ENCODE peak calls at places on chromosomes 7 and 10, in eight cellular contexts. O is right lobe of liver; F is astrocyte of the spinal cord; Z is AG04450; M is A549; E is CD8-positive, alpha-beta memory T cell; D is fibroblast of the aortic adventitia; J is OCI-LY7. H is an unnamed sample.

GRCh38 chr10:3935141-3935540 is 150.1 kb upstream of the KLF6 start:
- DNase-seq in O (no peak), F (peak; percentile 93), Z (peak; percentile 34), M (no peak), E (peak; percentile 53), D (peak; percentile 91), J (no peak), H (no peak)

GRCh38 chr10:57972783-57973182 is 294.9 kb downstream of the IPMK start:
- DNase-seq in O (no peak), F (no peak), Z (no peak), M (no peak), E (no peak), D (no peak), J (no peak), H (no peak)

GRCh38 chr7:128874140-128875031 is 11.7 kb downstream of the ATP6V1F start:
- DNase-seq in O (peak; percentile 67), F (no peak), Z (no peak), M (no peak), E (no peak), D (no peak), J (no peak), H (no peak)

GRCh38 chr10:91691255-91691654 is 58.4 kb upstream of the PPP1R3C start:
- DNase-seq in O (no peak), F (no peak), Z (no peak), M (no peak), E (no peak), D (no peak), J (no peak), H (no peak)

GRCh38 chr7:112292162-112292561 is 85.7 kb downstream of the ZNF277 start:
- DNase-seq in O (no peak), F (no peak), Z (no peak), M (no peak), E (no peak), D (no peak), J (no peak), H (no peak)

GRCh38 chr10:3948843-3949242 is 163.8 kb upstream of the KLF6 start:
- DNase-seq in O (no peak), F (peak; percentile 86), Z (no peak), M (no peak), E (peak; percentile 84), D (no peak), J (no peak), H (peak; percentile 12)

GRCh38 chr10:73495226-73495883 is 469 bp downstream of the PPP3CB start:
- DNase-seq in O (peak; percentile 98), F (peak; percentile 90), Z (peak; percentile 57), M (peak; percentile 81), E (peak; percentile 90), D (peak; percentile 81), J (peak; percentile 88), H (peak; percentile 98)

GRCh38 chr10:69864321-69864720 is 62.6 kb downstream of the COL13A1 start:
- DNase-seq in O (no peak), F (peak; percentile 95), Z (peak; percentile 47), M (no peak), E (no peak), D (peak; percentile 95), J (no peak), H (no peak)

GRCh38 chr7:145398758-145399157 is 562.9 kb upstream of the TPK1 start:
- DNase-seq in O (no peak), F (peak; percentile 50), Z (no peak), M (no peak), E (no peak), D (no peak), J (no peak), H (no peak)

GRCh38 chr7:91784469-91784868 is 96.0 kb downstream of the MTERF1 start:
- DNase-seq in O (no peak), F (peak; percentile 62), Z (peak; percentile 8), M (peak; percentile 26), E (no peak), D (peak; percentile 86), J (peak; percentile 10), H (peak; percentile 49)

GRCh38 chr7:32164341-32164996 is 94.3 kb upstream of the PDE1C start:
- DNase-seq in O (no peak), F (peak; percentile 85), Z (no peak), M (peak; percentile 53), E (no peak), D (peak; percentile 80), J (no peak), H (peak; percentile 31)

GRCh38 chr10:122847782-122848604 is 2.3 kb upstream of the CUZD1 start:
- DNase-seq in O (no peak), F (peak; percentile 36), Z (no peak), M (no peak), E (no peak), D (no peak), J (peak; percentile 5), H (peak; percentile 44)

GRCh38 chr7:75712517-75713361 is 26.0 kb downstream of the HIP1 start:
- DNase-seq in O (no peak), F (no peak), Z (no peak), M (no peak), E (no peak), D (no peak), J (no peak), H (no peak)

GRCh38 chr7:23332881-23333612 is 33.9 kb downstream of the MALSU1 start:
- DNase-seq in O (no peak), F (no peak), Z (no peak), M (no peak), E (no peak), D (peak; percentile 92), J (no peak), H (no peak)

GRCh38 chr7:18226598-18226997 is 199.0 kb upstream of the PRPS1L1 start:
- DNase-seq in O (no peak), F (no peak), Z (no peak), M (no peak), E (no peak), D (no peak), J (no peak), H (no peak)

GRCh38 chr7:18231854-18232253 is 204.2 kb upstream of the PRPS1L1 start:
- DNase-seq in O (no peak), F (no peak), Z (no peak), M (no peak), E (no peak), D (no peak), J (no peak), H (no peak)

GRCh38 chr7:18234519-18234918 is 206.9 kb upstream of the PRPS1L1 start:
- DNase-seq in O (no peak), F (no peak), Z (no peak), M (no peak), E (no peak), D (no peak), J (no peak), H (no peak)

GRCh38 chr7:18228686-18229085 is 201.0 kb upstream of the PRPS1L1 start:
- DNase-seq in O (no peak), F (no peak), Z (no peak), M (no peak), E (no peak), D (no peak), J (no peak), H (no peak)

GRCh38 chr7:18230271-18230670 is 202.6 kb upstream of the PRPS1L1 start:
- DNase-seq in O (no peak), F (no peak), Z (no peak), M (no peak), E (no peak), D (no peak), J (no peak), H (no peak)
- H3K4me3 ChIP-seq in O (no peak overlapping the region), F (no peak overlapping the region), Z (no peak overlapping the region), M (no peak overlapping the region), E (no peak overlapping the region), D (no peak overlapping the region), J (no peak overlapping the region), H (no peak overlapping the region)

GRCh38 chr7:101902680-101903504 is 85.5 kb downstream of the CUX1 start:
- DNase-seq in O (no peak), F (no peak), Z (no peak), M (no peak), E (no peak), D (no peak), J (no peak), H (peak; percentile 34)

GRCh38 chr7:101899616-101900015 is 82.2 kb downstream of the CUX1 start:
- DNase-seq in O (no peak), F (no peak), Z (no peak), M (no peak), E (no peak), D (no peak), J (no peak), H (no peak)

GRCh38 chr7:101898019-101898575 is 80.7 kb downstream of the CUX1 start:
- DNase-seq in O (no peak), F (no peak), Z (no peak), M (no peak), E (no peak), D (no peak), J (no peak), H (no peak)

GRCh38 chr7:101901661-101902491 is 84.5 kb downstream of the CUX1 start:
- DNase-seq in O (no peak), F (peak; percentile 44), Z (no peak), M (no peak), E (no peak), D (peak; percentile 66), J (no peak), H (no peak)

GRCh38 chr7:101900103-101900502 is 82.7 kb downstream of the CUX1 start:
- DNase-seq in O (no peak), F (no peak), Z (no peak), M (no peak), E (no peak), D (no peak), J (no peak), H (no peak)
- H3K4me3 ChIP-seq in O (no peak overlapping the region), F (peak overlapping the region; percentile 36), Z (peak overlapping the region; percentile 45), M (no peak overlapping the region), E (no peak overlapping the region), D (peak overlapping the region; percentile 37), J (no peak overlapping the region), H (no peak overlapping the region)

GRCh38 chr10:123939591-123939990 is 48.0 kb upstream of the CPXM2 start:
- DNase-seq in O (no peak), F (no peak), Z (no peak), M (no peak), E (no peak), D (no peak), J (no peak), H (no peak)
- H3K4me3 ChIP-seq in O (no peak overlapping the region), F (no peak overlapping the region), Z (no peak overlapping the region), M (no peak overlapping the region), E (no peak overlapping the region), D (no peak overlapping the region), J (no peak overlapping the region), H (no peak overlapping the region)

GRCh38 chr7:156858523-156858922 is 34.5 kb downstream of the LMBR1 start:
- DNase-seq in O (no peak), F (no peak), Z (no peak), M (no peak), E (no peak), D (no peak), J (no peak), H (no peak)

GRCh38 chr7:156857757-156858156 is 35.2 kb downstream of the LMBR1 start:
- DNase-seq in O (no peak), F (no peak), Z (no peak), M (no peak), E (no peak), D (no peak), J (no peak), H (no peak)

GRCh38 chr7:156865493-156865892 is 27.5 kb downstream of the LMBR1 start:
- DNase-seq in O (no peak), F (no peak), Z (no peak), M (no peak), E (no peak), D (no peak), J (peak; percentile 7), H (no peak)

DNA sequence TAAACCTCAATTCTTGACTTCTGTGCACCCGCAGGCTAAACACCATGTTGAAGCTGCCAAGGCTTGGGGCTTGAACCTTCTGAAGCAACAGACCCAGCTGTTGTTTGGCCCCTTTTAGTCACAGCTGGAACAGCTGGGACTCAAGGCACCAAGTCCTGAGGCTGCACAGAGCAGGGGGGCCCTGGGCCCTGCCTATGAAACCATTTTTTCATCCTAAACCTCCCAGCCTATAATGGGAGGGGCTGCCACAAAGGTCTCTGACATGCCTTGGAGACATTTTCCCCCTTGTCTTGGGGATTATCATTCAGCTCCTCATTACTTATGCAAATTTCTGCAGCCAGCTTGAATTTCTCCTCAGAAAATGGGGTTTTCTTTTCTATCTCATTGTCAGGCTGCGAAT is 31.8 kb downstream of the LMBR1 start:
- DNase-seq in O (no peak), F (no peak), Z (no peak), M (no peak), E (no peak), D (no peak), J (no peak), H (no peak)
- H3K4me3 ChIP-seq in O (no peak overlapping the region), F (no peak overlapping the region), Z (no peak overlapping the region), M (no peak overlapping the region), E (no peak overlapping the region), D (no peak overlapping the region), J (no peak overlapping the region), H (no peak overlapping the region)